ENCODE peak calls at places on chromosomes 16 and 17, in four cellular contexts. T is GM12878, V is HL-60, Z is GM12891. N is an unnamed sample.
A peak's percentile ranks its signal among the peaks of the same experiment; 100 is the strongest.

GRCh38 chr17:45020354-45021138 is 30.9 kb downstream of the DCAKD start:
- DNase-seq in T (no peak), V (no peak), Z (no peak), N (no peak)

GRCh38 chr16:12182202-12182601 is 205.7 kb downstream of the SNX29 start:
- DNase-seq in T (no peak), V (no peak), Z (no peak), N (no peak)

GRCh38 chr17:9922012-9922848 is 17.2 kb upstream of the RCVRN start:
- DNase-seq in T (no peak), V (no peak), Z (no peak), N (no peak)

GRCh38 chr17:4074831-4075495 is 67.9 kb downstream of the ZZEF1 start:
- DNase-seq in T (peak; percentile 25), V (peak; percentile 20), Z (peak; percentile 23), N (peak; percentile 34)

GRCh38 chr16:48961546-48961945 is 320.1 kb downstream of the CBLN1 start:
- DNase-seq in T (no peak), V (no peak), Z (no peak), N (no peak)

GRCh38 chr16:15874745-15875314 is 13.6 kb downstream of the CEP20 start:
- DNase-seq in T (no peak), V (peak; percentile 30), Z (no peak), N (no peak)

GRCh38 chr17:10681866-10682446 is 15.4 kb downstream of the SCO1 start:
- DNase-seq in T (no peak), V (no peak), Z (no peak), N (no peak)

GRCh38 chr17:31492880-31493655 is 101.6 kb downstream of the RAB11FIP4 start:
- DNase-seq in T (peak; percentile 58), V (peak; percentile 93), Z (peak; percentile 53), N (peak; percentile 63)

GRCh38 chr17:859461-860195 is 77.5 kb downstream of the MRM3 start:
- DNase-seq in T (no peak), V (no peak), Z (no peak), N (no peak)

GRCh38 chr17:78416791-78417530 is 38.5 kb downstream of the PGS1 start:
- DNase-seq in T (no peak), V (peak; percentile 74), Z (no peak), N (no peak)

GRCh38 chr17:27315796-27316465 is 22.0 kb downstream of the WSB1 start:
- DNase-seq in T (no peak), V (no peak), Z (no peak), N (no peak)

GRCh38 chr17:68491381-68491849 is 20.8 kb upstream of the PRKAR1A start:
- DNase-seq in T (no peak), V (peak; percentile 91), Z (no peak), N (peak; percentile 14)

GRCh38 chr16:7140899-7141298 is 191.7 kb upstream of the RBFOX1 start:
- DNase-seq in T (no peak), V (no peak), Z (no peak), N (peak; percentile 5)

GRCh38 chr16:4266372-4266771 is 6.5 kb downstream of the TFAP4 start:
- DNase-seq in T (no peak), V (no peak), Z (no peak), N (no peak)

GRCh38 chr16:35743101-35743692 is 2283.8 kb downstream of the TP53TG3F start:
- DNase-seq in T (no peak), V (no peak), Z (no peak), N (no peak)

GRCh38 chr17:76909971-76910760 is 42.0 kb downstream of the MGAT5B start:
- DNase-seq in T (no peak), V (peak; percentile 17), Z (peak; percentile 54), N (peak; percentile 53)

GRCh38 chr16:89350701-89351380 is 133.3 kb downstream of the ZNF778 start:
- DNase-seq in T (no peak), V (no peak), Z (no peak), N (no peak)

GRCh38 chr16:23424292-23424958 is 28.6 kb downstream of the COG7 start:
- DNase-seq in T (no peak), V (no peak), Z (no peak), N (no peak)

GRCh38 chr17:74574489-74575142 is 7.3 kb upstream of the CD300H start:
- DNase-seq in T (no peak), V (no peak), Z (no peak), N (no peak)

GRCh38 chr16:86048882-86049585 is 150.1 kb downstream of the IRF8 start:
- DNase-seq in T (no peak), V (no peak), Z (no peak), N (no peak)

GRCh38 chr16:77761204-77761603 is 27.2 kb upstream of the VAT1L start:
- DNase-seq in T (no peak), V (no peak), Z (no peak), N (no peak)

GRCh38 chr16:47511882-47512281 is 50.8 kb downstream of the PHKB start:
- DNase-seq in T (no peak), V (no peak), Z (no peak), N (no peak)

GRCh38 chr16:2212362-2213324 is 2.0 kb upstream of the BRICD5 start:
- DNase-seq in T (no peak), V (peak; percentile 83), Z (no peak), N (no peak)

GRCh38 chr17:77654861-77655260 is 303.6 kb upstream of the TNRC6C start:
- DNase-seq in T (no peak), V (no peak), Z (no peak), N (no peak)

GRCh38 chr16:85296859-85297698 is 184.8 kb upstream of the CIBAR2 start:
- DNase-seq in T (no peak), V (peak; percentile 56), Z (peak; percentile 63), N (peak; percentile 85)

GRCh38 chr17:30332057-30332542 is 1.8 kb downstream of the TMIGD1 start:
- DNase-seq in T (peak; percentile 72), V (no peak), Z (no peak), N (no peak)

GRCh38 chr16:27326738-27327585 is 13.2 kb downstream of the IL4R start:
- DNase-seq in T (no peak), V (peak; percentile 93), Z (peak; percentile 51), N (no peak)

GRCh38 chr16:9465150-9465549 is 373.7 kb downstream of the HAPSTR1 start:
- DNase-seq in T (no peak), V (no peak), Z (no peak), N (no peak)

GRCh38 chr17:63647065-63647725 is 25.0 kb downstream of the MAP3K3 start:
- DNase-seq in T (no peak), V (no peak), Z (no peak), N (no peak)

GRCh38 chr17:40563371-40564052 is 1.8 kb downstream of the CCR7 start:
- DNase-seq in T (no peak), V (no peak), Z (no peak), N (no peak)

GRCh38 chr17:61002316-61002736 is 324.7 kb downstream of the BCAS3 start:
- DNase-seq in T (no peak), V (peak; percentile 10), Z (no peak), N (peak; percentile 6)

GRCh38 chr17:40038882-40039513 is 15.2 kb downstream of the MED24 start:
- DNase-seq in T (no peak), V (no peak), Z (no peak), N (no peak)

DNA sequence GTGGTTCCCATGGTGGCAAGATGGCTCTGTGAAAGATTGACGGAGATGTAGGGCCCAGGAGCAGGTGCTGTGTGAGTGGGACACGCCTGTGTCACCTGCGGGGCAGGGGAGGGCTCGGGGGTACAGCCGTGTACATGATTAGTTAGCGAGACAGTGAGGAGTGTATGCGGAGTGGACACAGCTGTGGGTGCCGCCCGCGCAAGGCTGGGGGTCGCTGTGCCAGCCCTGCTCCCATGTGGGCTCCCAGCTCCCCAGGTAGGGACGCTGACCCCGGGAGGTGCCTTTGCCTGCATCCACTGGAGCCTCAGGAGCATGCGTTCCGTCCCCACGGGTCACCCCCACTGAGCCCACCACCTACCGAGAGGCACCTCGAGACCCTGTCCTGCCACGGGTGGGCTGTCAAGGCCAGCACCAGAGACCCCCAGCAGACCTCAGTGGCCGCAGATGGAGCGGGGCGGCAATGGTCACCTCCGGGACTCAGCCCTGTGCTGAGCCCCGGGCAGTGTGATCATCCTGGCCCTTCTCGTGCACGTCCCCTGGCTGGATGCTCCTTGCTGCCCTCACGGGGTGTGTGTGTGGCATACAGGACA is 7.4 kb downstream of the CAPN15 start:
- DNase-seq in T (no peak), V (no peak), Z (no peak), N (no peak)
- TF ChIP-seq SPI1 in T (no peak), V (no peak), Z (no peak), N (no peak)

GRCh38 chr17:57930239-57930638 is 25.0 kb downstream of the CUEDC1 start:
- DNase-seq in T (no peak), V (no peak), Z (no peak), N (no peak)
- TF ChIP-seq SPI1 in T (no peak), V (no peak), Z (no peak), N (no peak)

GRCh38 chr17:18070861-18071340 is 16.8 kb upstream of the DRG2 start:
- DNase-seq in T (no peak), V (peak; percentile 16), Z (no peak), N (peak; percentile 39)
- TF ChIP-seq SPI1 in T (peak; percentile 46), V (peak; percentile 46), Z (peak; percentile 17), N (peak; percentile 54)

GRCh38 chr17:1907818-1908698 is 78.3 kb downstream of the RPA1 start:
- DNase-seq in T (no peak), V (peak; percentile 2), Z (no peak), N (no peak)
- TF ChIP-seq SPI1 in T (no peak), V (no peak), Z (no peak), N (no peak)

DNA sequence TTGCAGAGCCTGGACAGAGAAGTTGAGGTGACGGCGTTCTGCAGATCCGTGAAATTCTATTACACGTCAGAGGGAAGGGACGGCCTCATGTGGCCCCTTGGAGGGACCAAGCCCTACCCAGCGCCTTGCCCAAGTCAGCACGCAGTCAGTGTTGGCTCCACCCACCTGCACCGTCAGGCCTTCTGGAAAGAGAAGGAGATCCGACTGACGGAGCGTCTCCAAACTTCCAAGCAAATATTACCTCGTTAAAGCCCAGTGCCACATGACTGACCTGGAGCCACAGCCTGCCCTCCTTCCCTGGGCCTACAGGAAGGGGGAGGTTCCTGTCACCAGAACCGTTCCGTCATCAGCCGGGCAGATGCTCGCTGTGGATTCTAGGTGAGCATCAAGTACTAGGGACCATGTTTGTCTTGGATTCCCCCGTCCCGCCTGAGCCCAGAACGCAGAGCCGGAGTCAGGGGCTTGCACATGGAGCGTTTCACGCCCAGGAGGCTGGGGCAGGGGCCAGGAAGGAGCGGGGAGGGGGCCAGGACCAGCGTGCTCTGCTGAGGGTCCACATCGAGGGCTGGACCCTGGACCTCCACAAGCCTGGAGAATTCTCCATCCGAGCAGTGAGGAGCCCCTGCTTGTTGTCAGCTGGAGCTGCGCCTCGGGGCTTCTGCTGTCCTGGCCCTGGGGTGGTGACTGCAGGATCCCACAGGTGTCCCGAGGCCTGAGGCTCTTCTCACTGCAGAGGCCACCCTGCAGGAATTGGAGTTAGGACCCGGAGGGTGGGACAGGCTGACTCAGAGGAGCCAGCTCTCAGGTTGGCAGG is 22.6 kb upstream of the METRNL start:
- DNase-seq in T (no peak), V (no peak), Z (no peak), N (no peak)
- TF ChIP-seq SPI1 in T (no peak), V (no peak), Z (no peak), N (no peak)

DNA sequence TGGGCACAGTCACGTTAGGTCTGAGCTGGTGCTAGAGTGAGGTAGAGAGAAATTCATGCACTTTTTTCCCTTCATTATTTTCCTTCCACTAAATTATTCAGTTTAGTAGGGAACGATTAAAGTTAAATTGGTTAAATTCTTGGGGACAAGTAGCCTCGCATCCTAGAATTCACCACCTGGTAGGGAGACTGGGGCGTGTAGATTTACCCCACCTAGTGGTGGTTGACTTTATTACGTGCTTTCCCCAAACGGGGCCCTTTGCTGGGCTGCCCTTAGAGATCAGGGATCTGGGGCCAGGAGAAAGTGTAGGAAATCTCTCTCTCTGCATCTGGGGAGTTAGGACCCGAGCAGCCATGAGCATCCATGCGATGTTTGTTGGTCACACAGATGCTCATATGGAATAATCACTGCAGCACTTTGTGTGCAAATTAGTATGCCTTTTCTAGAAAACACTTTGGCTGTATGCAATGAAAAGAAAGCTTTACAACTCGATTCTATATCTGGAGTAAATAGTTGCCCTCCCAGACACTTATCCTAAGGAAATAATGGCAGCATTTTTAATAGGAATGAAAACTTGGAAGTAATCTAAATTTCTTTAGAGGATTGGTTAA is 107.0 kb downstream of the PLCG2 start:
- DNase-seq in T (no peak), V (peak; percentile 42), Z (peak; percentile 39), N (peak; percentile 68)
- TF ChIP-seq SPI1 in T (no peak), V (no peak), Z (no peak), N (no peak)

N was measured in K562.